ENCODE peak calls at places on chromosomes 13 and 19, in eight cellular contexts. One of them, this sample, is unnamed. For H3K4me1, the result is how much of the 10 kb centered on the place peaks cover.

GRCh38 chr19:7905298-7905697 is 1.6 kb downstream of the MAP2K7 start:
- DNase-seq in fibroblast of lung: no peak
- DNase-seq in mucosa of descending colon: peak
- DNase-seq in tibial artery: no peak
- DNase-seq in spleen: peak
- DNase-seq in right atrium auricular region: no peak
- DNase-seq in CD4-positive, CD25-positive, alpha-beta regulatory T cell: no peak
- DNase-seq in upper lobe of left lung: no peak
- DNase-seq in this sample: peak

GRCh38 chr19:35713904-35714440 is 3.8 kb upstream of the KMT2B start:
- DNase-seq in right atrium auricular region: no peak
- DNase-seq in upper lobe of left lung: no peak
- DNase-seq in CD4-positive, CD25-positive, alpha-beta regulatory T cell: peak
- DNase-seq in tibial artery: no peak
- DNase-seq in fibroblast of lung: no peak
- DNase-seq in spleen: no peak
- DNase-seq in mucosa of descending colon: no peak
- DNase-seq in this sample: no peak

GRCh38 chr13:25037057-25037813 is 58.7 kb upstream of the PABPC3 start:
- DNase-seq in fibroblast of lung: peak
- DNase-seq in CD4-positive, CD25-positive, alpha-beta regulatory T cell: peak
- DNase-seq in upper lobe of left lung: peak
- DNase-seq in tibial artery: no peak
- DNase-seq in spleen: no peak
- DNase-seq in right atrium auricular region: no peak
- DNase-seq in mucosa of descending colon: no peak
- DNase-seq in this sample: peak

GRCh38 chr19:13100031-13100588 is 2.5 kb downstream of the LYL1 start:
- DNase-seq in CD4-positive, CD25-positive, alpha-beta regulatory T cell: peak
- DNase-seq in upper lobe of left lung: peak
- DNase-seq in tibial artery: peak
- DNase-seq in fibroblast of lung: no peak
- DNase-seq in mucosa of descending colon: no peak
- DNase-seq in right atrium auricular region: no peak
- DNase-seq in spleen: peak
- DNase-seq in this sample: no peak

GRCh38 chr19:17347877-17348276 is 10.5 kb downstream of the GTPBP3 start:
- DNase-seq in CD4-positive, CD25-positive, alpha-beta regulatory T cell: no peak
- DNase-seq in spleen: no peak
- DNase-seq in fibroblast of lung: no peak
- DNase-seq in tibial artery: no peak
- DNase-seq in mucosa of descending colon: no peak
- DNase-seq in upper lobe of left lung: no peak
- DNase-seq in right atrium auricular region: no peak
- DNase-seq in this sample: no peak

GRCh38 chr13:111215081-111216047 is 100.3 kb downstream of the ARHGEF7 start:
- DNase-seq in fibroblast of lung: no peak
- DNase-seq in CD4-positive, CD25-positive, alpha-beta regulatory T cell: no peak
- DNase-seq in right atrium auricular region: no peak
- DNase-seq in mucosa of descending colon: no peak
- DNase-seq in upper lobe of left lung: no peak
- DNase-seq in tibial artery: no peak
- DNase-seq in spleen: no peak
- DNase-seq in this sample: no peak

GRCh38 chr13:75760182-75760981 is 124.3 kb downstream of the LMO7 start:
- DNase-seq in fibroblast of lung: peak
- DNase-seq in upper lobe of left lung: peak
- DNase-seq in spleen: no peak
- DNase-seq in tibial artery: no peak
- DNase-seq in CD4-positive, CD25-positive, alpha-beta regulatory T cell: peak
- DNase-seq in right atrium auricular region: no peak
- DNase-seq in mucosa of descending colon: peak
- DNase-seq in this sample: no peak

GRCh38 chr19:39558623-39559117 is 18.7 kb upstream of the EID2 start:
- DNase-seq in tibial artery: no peak
- DNase-seq in spleen: no peak
- DNase-seq in upper lobe of left lung: no peak
- DNase-seq in fibroblast of lung: no peak
- DNase-seq in mucosa of descending colon: no peak
- DNase-seq in CD4-positive, CD25-positive, alpha-beta regulatory T cell: peak
- DNase-seq in right atrium auricular region: no peak
- DNase-seq in this sample: no peak

GRCh38 chr19:45130888-45131615 is 29.7 kb downstream of the NKPD1 start:
- DNase-seq in mucosa of descending colon: no peak
- DNase-seq in upper lobe of left lung: no peak
- DNase-seq in tibial artery: no peak
- DNase-seq in CD4-positive, CD25-positive, alpha-beta regulatory T cell: no peak
- DNase-seq in right atrium auricular region: no peak
- DNase-seq in fibroblast of lung: no peak
- DNase-seq in spleen: no peak
- DNase-seq in this sample: no peak

GRCh38 chr19:37931941-37932655 is 25.1 kb downstream of the SIPA1L3 start:
- DNase-seq in right atrium auricular region: peak
- DNase-seq in CD4-positive, CD25-positive, alpha-beta regulatory T cell: no peak
- DNase-seq in upper lobe of left lung: peak
- DNase-seq in tibial artery: peak
- DNase-seq in fibroblast of lung: peak
- DNase-seq in mucosa of descending colon: peak
- DNase-seq in spleen: peak
- DNase-seq in this sample: peak

GRCh38 chr13:48539550-48539949 is 6.7 kb upstream of the RCBTB2 start:
- DNase-seq in CD4-positive, CD25-positive, alpha-beta regulatory T cell: no peak
- DNase-seq in right atrium auricular region: no peak
- DNase-seq in mucosa of descending colon: no peak
- DNase-seq in tibial artery: no peak
- DNase-seq in spleen: no peak
- DNase-seq in fibroblast of lung: no peak
- DNase-seq in upper lobe of left lung: peak
- DNase-seq in this sample: peak

GRCh38 chr19:19538767-19539166 is 702 bp downstream of the CILP2 start:
- DNase-seq in mucosa of descending colon: no peak
- DNase-seq in right atrium auricular region: no peak
- DNase-seq in CD4-positive, CD25-positive, alpha-beta regulatory T cell: no peak
- DNase-seq in fibroblast of lung: no peak
- DNase-seq in tibial artery: no peak
- DNase-seq in upper lobe of left lung: no peak
- DNase-seq in spleen: no peak
- DNase-seq in this sample: no peak

GRCh38 chr13:95193509-95194230 is 107.6 kb downstream of the ABCC4 start:
- DNase-seq in mucosa of descending colon: no peak
- DNase-seq in right atrium auricular region: no peak
- DNase-seq in CD4-positive, CD25-positive, alpha-beta regulatory T cell: no peak
- DNase-seq in fibroblast of lung: no peak
- DNase-seq in spleen: no peak
- DNase-seq in tibial artery: no peak
- DNase-seq in upper lobe of left lung: no peak
- DNase-seq in this sample: no peak

GRCh38 chr13:100789481-100789880 is 114.9 kb upstream of the TMTC4 start:
- DNase-seq in CD4-positive, CD25-positive, alpha-beta regulatory T cell: no peak
- DNase-seq in mucosa of descending colon: no peak
- DNase-seq in tibial artery: no peak
- DNase-seq in fibroblast of lung: no peak
- DNase-seq in right atrium auricular region: no peak
- DNase-seq in upper lobe of left lung: peak
- DNase-seq in spleen: no peak
- DNase-seq in this sample: no peak

GRCh38 chr19:6947745-6948144 is 60.4 kb downstream of the ADGRE1 start:
- DNase-seq in fibroblast of lung: peak
- DNase-seq in spleen: no peak
- DNase-seq in tibial artery: no peak
- DNase-seq in CD4-positive, CD25-positive, alpha-beta regulatory T cell: no peak
- DNase-seq in upper lobe of left lung: peak
- DNase-seq in mucosa of descending colon: no peak
- DNase-seq in right atrium auricular region: no peak
- DNase-seq in this sample: no peak

GRCh38 chr19:50823389-50824042 is at the start of gene KLK1:
- DNase-seq in right atrium auricular region: no peak
- DNase-seq in fibroblast of lung: no peak
- DNase-seq in mucosa of descending colon: peak
- DNase-seq in tibial artery: no peak
- DNase-seq in upper lobe of left lung: no peak
- DNase-seq in CD4-positive, CD25-positive, alpha-beta regulatory T cell: no peak
- DNase-seq in spleen: no peak
- DNase-seq in this sample: no peak

GRCh38 chr13:53250272-53250875 is 221.8 kb downstream of the OLFM4 start:
- DNase-seq in right atrium auricular region: no peak
- DNase-seq in CD4-positive, CD25-positive, alpha-beta regulatory T cell: peak
- DNase-seq in fibroblast of lung: peak
- DNase-seq in mucosa of descending colon: no peak
- DNase-seq in upper lobe of left lung: no peak
- DNase-seq in tibial artery: no peak
- DNase-seq in spleen: no peak
- DNase-seq in this sample: peak

GRCh38 chr19:10454267-10454666 is 33.9 kb downstream of the PDE4A start:
- DNase-seq in upper lobe of left lung: no peak
- DNase-seq in right atrium auricular region: no peak
- DNase-seq in spleen: no peak
- DNase-seq in CD4-positive, CD25-positive, alpha-beta regulatory T cell: no peak
- DNase-seq in tibial artery: no peak
- DNase-seq in fibroblast of lung: no peak
- DNase-seq in mucosa of descending colon: no peak
- DNase-seq in this sample: no peak

GRCh38 chr13:89393758-89394157 is 1722.6 kb downstream of the SLITRK5 start:
- DNase-seq in fibroblast of lung: no peak
- DNase-seq in mucosa of descending colon: no peak
- DNase-seq in CD4-positive, CD25-positive, alpha-beta regulatory T cell: no peak
- DNase-seq in right atrium auricular region: no peak
- DNase-seq in tibial artery: no peak
- DNase-seq in spleen: no peak
- DNase-seq in upper lobe of left lung: no peak
- DNase-seq in this sample: no peak

GRCh38 chr13:31167490-31167889 is 5.8 kb upstream of the HSPH1 start:
- DNase-seq in fibroblast of lung: no peak
- DNase-seq in right atrium auricular region: no peak
- DNase-seq in tibial artery: no peak
- DNase-seq in CD4-positive, CD25-positive, alpha-beta regulatory T cell: no peak
- DNase-seq in spleen: no peak
- DNase-seq in upper lobe of left lung: no peak
- DNase-seq in mucosa of descending colon: no peak
- DNase-seq in this sample: no peak

GRCh38 chr19:18205180-18205915 is 1.5 kb upstream of the RAB3A start:
- DNase-seq in upper lobe of left lung: peak
- DNase-seq in spleen: peak
- DNase-seq in mucosa of descending colon: peak
- DNase-seq in CD4-positive, CD25-positive, alpha-beta regulatory T cell: peak
- DNase-seq in tibial artery: peak
- DNase-seq in right atrium auricular region: peak
- DNase-seq in fibroblast of lung: peak
- DNase-seq in this sample: peak

GRCh38 chr19:3671680-3672574 is 28.3 kb downstream of the PIP5K1C start:
- DNase-seq in fibroblast of lung: peak
- DNase-seq in upper lobe of left lung: no peak
- DNase-seq in spleen: no peak
- DNase-seq in right atrium auricular region: no peak
- DNase-seq in tibial artery: no peak
- DNase-seq in mucosa of descending colon: no peak
- DNase-seq in CD4-positive, CD25-positive, alpha-beta regulatory T cell: no peak
- DNase-seq in this sample: no peak
- H3K4me1 ChIP-seq in fibroblast of lung: under half
- H3K4me1 ChIP-seq in upper lobe of left lung: under half
- H3K4me1 ChIP-seq in spleen: under half
- H3K4me1 ChIP-seq in right atrium auricular region: half or more
- H3K4me1 ChIP-seq in tibial artery: half or more
- H3K4me1 ChIP-seq in mucosa of descending colon: under half
- H3K4me1 ChIP-seq in CD4-positive, CD25-positive, alpha-beta regulatory T cell: under half
- H3K4me1 ChIP-seq in this sample: under half

DNA sequence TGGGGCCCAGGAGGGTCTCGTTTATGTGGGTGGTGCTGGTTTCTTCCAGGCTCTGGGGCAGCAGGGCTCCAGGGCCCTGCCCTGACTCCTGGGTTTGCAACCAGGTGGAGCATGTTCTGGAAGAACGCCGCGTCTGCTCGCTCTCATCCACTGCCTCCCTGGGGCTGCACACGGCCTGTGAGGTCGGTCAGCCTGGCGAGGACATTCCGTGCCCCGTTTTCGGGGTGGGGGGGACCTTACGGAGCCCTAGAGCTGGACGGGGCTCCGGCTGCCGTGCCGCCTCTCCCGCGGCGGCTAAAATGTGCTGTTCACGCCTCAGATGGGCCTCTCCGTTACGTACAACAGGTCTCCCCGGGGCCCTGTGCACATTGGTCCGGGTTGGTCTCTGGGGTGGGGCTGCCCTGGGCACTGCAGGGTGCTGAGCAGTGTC is 3.3 kb downstream of the GNA11 start:
- DNase-seq in right atrium auricular region: no peak
- DNase-seq in mucosa of descending colon: peak
- DNase-seq in tibial artery: no peak
- DNase-seq in upper lobe of left lung: no peak
- DNase-seq in spleen: peak
- DNase-seq in CD4-positive, CD25-positive, alpha-beta regulatory T cell: no peak
- DNase-seq in fibroblast of lung: no peak
- DNase-seq in this sample: no peak
- H3K4me1 ChIP-seq in right atrium auricular region: half or more
- H3K4me1 ChIP-seq in mucosa of descending colon: half or more
- H3K4me1 ChIP-seq in tibial artery: half or more
- H3K4me1 ChIP-seq in upper lobe of left lung: half or more
- H3K4me1 ChIP-seq in spleen: under half
- H3K4me1 ChIP-seq in CD4-positive, CD25-positive, alpha-beta regulatory T cell: under half
- H3K4me1 ChIP-seq in fibroblast of lung: under half
- H3K4me1 ChIP-seq in this sample: under half

GRCh38 chr19:47615230-47615629 is 6.3 kb downstream of the BICRA start:
- DNase-seq in upper lobe of left lung: no peak
- DNase-seq in fibroblast of lung: no peak
- DNase-seq in CD4-positive, CD25-positive, alpha-beta regulatory T cell: no peak
- DNase-seq in spleen: no peak
- DNase-seq in tibial artery: no peak
- DNase-seq in right atrium auricular region: no peak
- DNase-seq in mucosa of descending colon: no peak
- DNase-seq in this sample: no peak
- H3K4me1 ChIP-seq in upper lobe of left lung: under half
- H3K4me1 ChIP-seq in fibroblast of lung: under half
- H3K4me1 ChIP-seq in CD4-positive, CD25-positive, alpha-beta regulatory T cell: under half
- H3K4me1 ChIP-seq in spleen: under half
- H3K4me1 ChIP-seq in tibial artery: half or more
- H3K4me1 ChIP-seq in right atrium auricular region: half or more
- H3K4me1 ChIP-seq in mucosa of descending colon: under half
- H3K4me1 ChIP-seq in this sample: under half

GRCh38 chr13:49998714-49999624 is 2.1 kb downstream of the TRIM13 start:
- DNase-seq in CD4-positive, CD25-positive, alpha-beta regulatory T cell: no peak
- DNase-seq in fibroblast of lung: no peak
- DNase-seq in spleen: no peak
- DNase-seq in tibial artery: no peak
- DNase-seq in upper lobe of left lung: no peak
- DNase-seq in mucosa of descending colon: no peak
- DNase-seq in right atrium auricular region: no peak
- DNase-seq in this sample: no peak

GRCh38 chr13:49996166-49996915 is 501 bp upstream of the TRIM13 start:
- DNase-seq in tibial artery: peak
- DNase-seq in fibroblast of lung: peak
- DNase-seq in mucosa of descending colon: peak
- DNase-seq in upper lobe of left lung: peak
- DNase-seq in spleen: peak
- DNase-seq in right atrium auricular region: peak
- DNase-seq in CD4-positive, CD25-positive, alpha-beta regulatory T cell: peak
- DNase-seq in this sample: peak

GRCh38 chr13:49997935-49998334 is 1.1 kb downstream of the TRIM13 start:
- DNase-seq in fibroblast of lung: peak
- DNase-seq in spleen: no peak
- DNase-seq in tibial artery: no peak
- DNase-seq in upper lobe of left lung: no peak
- DNase-seq in right atrium auricular region: no peak
- DNase-seq in CD4-positive, CD25-positive, alpha-beta regulatory T cell: no peak
- DNase-seq in mucosa of descending colon: no peak
- DNase-seq in this sample: no peak

GRCh38 chr13:49995535-49996165 is 1.2 kb upstream of the TRIM13 start:
- DNase-seq in right atrium auricular region: no peak
- DNase-seq in tibial artery: no peak
- DNase-seq in fibroblast of lung: peak
- DNase-seq in spleen: no peak
- DNase-seq in upper lobe of left lung: peak
- DNase-seq in mucosa of descending colon: no peak
- DNase-seq in CD4-positive, CD25-positive, alpha-beta regulatory T cell: no peak
- DNase-seq in this sample: no peak

GRCh38 chr13:49996951-49997895 is at the start of gene TRIM13:
- DNase-seq in tibial artery: peak
- DNase-seq in spleen: peak
- DNase-seq in CD4-positive, CD25-positive, alpha-beta regulatory T cell: peak
- DNase-seq in right atrium auricular region: peak
- DNase-seq in mucosa of descending colon: peak
- DNase-seq in upper lobe of left lung: peak
- DNase-seq in fibroblast of lung: peak
- DNase-seq in this sample: peak
- H3K4me1 ChIP-seq in tibial artery: half or more
- H3K4me1 ChIP-seq in spleen: under half
- H3K4me1 ChIP-seq in CD4-positive, CD25-positive, alpha-beta regulatory T cell: half or more
- H3K4me1 ChIP-seq in right atrium auricular region: under half
- H3K4me1 ChIP-seq in mucosa of descending colon: under half
- H3K4me1 ChIP-seq in upper lobe of left lung: under half
- H3K4me1 ChIP-seq in fibroblast of lung: under half
- H3K4me1 ChIP-seq in this sample: under half

This sample was measured in adrenal gland.